ENCODE peak calls at places on chromosomes 12 and 14, in eight cellular contexts. One of them, this sample, is unnamed.

GRCh38 chr12:107622005-107622404 is 63.6 kb upstream of the PWP1 start:
- DNase-seq in left lobe of liver: no peak
- DNase-seq in Panc1: no peak
- DNase-seq in Kasumi-1: no peak
- DNase-seq in astrocyte of the spinal cord: peak; percentile 12
- DNase-seq in GM10248: peak; percentile 31
- DNase-seq in activated CD8-positive, alpha-beta memory T cell treated with anti-CD3 and anti-CD28 coated beads, Interleukin-2, amount 50 U/mL, for 4 hours: no peak
- DNase-seq in stimulated activated naive CD4-positive, alpha-beta T cell: no peak
- DNase-seq in this sample: no peak

GRCh38 chr14:72801381-72801812 is 92.5 kb downstream of the DPF3 start:
- DNase-seq in left lobe of liver: no peak
- DNase-seq in Panc1: peak; percentile 43
- DNase-seq in Kasumi-1: no peak
- DNase-seq in astrocyte of the spinal cord: peak; percentile 98
- DNase-seq in GM10248: no peak
- DNase-seq in activated CD8-positive, alpha-beta memory T cell treated with anti-CD3 and anti-CD28 coated beads, Interleukin-2, amount 50 U/mL, for 4 hours: no peak
- DNase-seq in stimulated activated naive CD4-positive, alpha-beta T cell: no peak
- DNase-seq in this sample: no peak

GRCh38 chr14:22939684-22940083 is 10.5 kb upstream of the PRMT5 start:
- DNase-seq in left lobe of liver: no peak
- DNase-seq in Panc1: no peak
- DNase-seq in Kasumi-1: no peak
- DNase-seq in astrocyte of the spinal cord: peak; percentile 50
- DNase-seq in GM10248: no peak
- DNase-seq in activated CD8-positive, alpha-beta memory T cell treated with anti-CD3 and anti-CD28 coated beads, Interleukin-2, amount 50 U/mL, for 4 hours: no peak
- DNase-seq in stimulated activated naive CD4-positive, alpha-beta T cell: no peak
- DNase-seq in this sample: no peak

GRCh38 chr12:123104809-123105208 is 46.1 kb downstream of the PITPNM2 start:
- DNase-seq in left lobe of liver: no peak
- DNase-seq in Panc1: no peak
- DNase-seq in Kasumi-1: no peak
- DNase-seq in astrocyte of the spinal cord: no peak
- DNase-seq in GM10248: no peak
- DNase-seq in activated CD8-positive, alpha-beta memory T cell treated with anti-CD3 and anti-CD28 coated beads, Interleukin-2, amount 50 U/mL, for 4 hours: no peak
- DNase-seq in stimulated activated naive CD4-positive, alpha-beta T cell: no peak
- DNase-seq in this sample: no peak

GRCh38 chr14:104517867-104518266 is 61.7 kb upstream of the C14orf180 start:
- DNase-seq in left lobe of liver: peak; percentile 18
- DNase-seq in Panc1: no peak
- DNase-seq in Kasumi-1: no peak
- DNase-seq in astrocyte of the spinal cord: no peak
- DNase-seq in GM10248: no peak
- DNase-seq in activated CD8-positive, alpha-beta memory T cell treated with anti-CD3 and anti-CD28 coated beads, Interleukin-2, amount 50 U/mL, for 4 hours: no peak
- DNase-seq in stimulated activated naive CD4-positive, alpha-beta T cell: no peak
- DNase-seq in this sample: no peak

GRCh38 chr12:90021729-90022249 is 313.2 kb upstream of the ATP2B1 start:
- DNase-seq in left lobe of liver: no peak
- DNase-seq in Panc1: no peak
- DNase-seq in Kasumi-1: no peak
- DNase-seq in astrocyte of the spinal cord: no peak
- DNase-seq in GM10248: no peak
- DNase-seq in activated CD8-positive, alpha-beta memory T cell treated with anti-CD3 and anti-CD28 coated beads, Interleukin-2, amount 50 U/mL, for 4 hours: no peak
- DNase-seq in stimulated activated naive CD4-positive, alpha-beta T cell: no peak
- DNase-seq in this sample: no peak

GRCh38 chr12:105228494-105228893 is 7.5 kb downstream of the APPL2 start:
- DNase-seq in left lobe of liver: no peak
- DNase-seq in Panc1: no peak
- DNase-seq in Kasumi-1: no peak
- DNase-seq in astrocyte of the spinal cord: peak; percentile 78
- DNase-seq in GM10248: peak; percentile 31
- DNase-seq in activated CD8-positive, alpha-beta memory T cell treated with anti-CD3 and anti-CD28 coated beads, Interleukin-2, amount 50 U/mL, for 4 hours: no peak
- DNase-seq in stimulated activated naive CD4-positive, alpha-beta T cell: no peak
- DNase-seq in this sample: no peak

GRCh38 chr12:78290606-78291345 is 460.1 kb downstream of the NAV3 start:
- DNase-seq in left lobe of liver: no peak
- DNase-seq in Panc1: no peak
- DNase-seq in Kasumi-1: no peak
- DNase-seq in astrocyte of the spinal cord: peak; percentile 62
- DNase-seq in GM10248: no peak
- DNase-seq in activated CD8-positive, alpha-beta memory T cell treated with anti-CD3 and anti-CD28 coated beads, Interleukin-2, amount 50 U/mL, for 4 hours: no peak
- DNase-seq in stimulated activated naive CD4-positive, alpha-beta T cell: no peak
- DNase-seq in this sample: no peak

GRCh38 chr12:100512692-100513091 is 39.0 kb downstream of the NR1H4 start:
- DNase-seq in left lobe of liver: no peak
- DNase-seq in Panc1: no peak
- DNase-seq in Kasumi-1: no peak
- DNase-seq in astrocyte of the spinal cord: no peak
- DNase-seq in GM10248: no peak
- DNase-seq in activated CD8-positive, alpha-beta memory T cell treated with anti-CD3 and anti-CD28 coated beads, Interleukin-2, amount 50 U/mL, for 4 hours: no peak
- DNase-seq in stimulated activated naive CD4-positive, alpha-beta T cell: no peak
- DNase-seq in this sample: no peak

GRCh38 chr12:111183094-111183493 is 185.8 kb downstream of the PHETA1 start:
- DNase-seq in left lobe of liver: no peak
- DNase-seq in Panc1: no peak
- DNase-seq in Kasumi-1: no peak
- DNase-seq in astrocyte of the spinal cord: no peak
- DNase-seq in GM10248: no peak
- DNase-seq in activated CD8-positive, alpha-beta memory T cell treated with anti-CD3 and anti-CD28 coated beads, Interleukin-2, amount 50 U/mL, for 4 hours: no peak
- DNase-seq in stimulated activated naive CD4-positive, alpha-beta T cell: no peak
- DNase-seq in this sample: no peak

GRCh38 chr12:6928703-6929407 is 1.1 kb downstream of the ATN1 start:
- DNase-seq in left lobe of liver: no peak
- DNase-seq in Panc1: no peak
- DNase-seq in Kasumi-1: no peak
- DNase-seq in astrocyte of the spinal cord: no peak
- DNase-seq in GM10248: no peak
- DNase-seq in activated CD8-positive, alpha-beta memory T cell treated with anti-CD3 and anti-CD28 coated beads, Interleukin-2, amount 50 U/mL, for 4 hours: no peak
- DNase-seq in stimulated activated naive CD4-positive, alpha-beta T cell: no peak
- DNase-seq in this sample: no peak

GRCh38 chr12:40212566-40212965 is 12.2 kb upstream of the LRRK2 start:
- DNase-seq in left lobe of liver: no peak
- DNase-seq in Panc1: no peak
- DNase-seq in Kasumi-1: no peak
- DNase-seq in astrocyte of the spinal cord: no peak
- DNase-seq in GM10248: no peak
- DNase-seq in activated CD8-positive, alpha-beta memory T cell treated with anti-CD3 and anti-CD28 coated beads, Interleukin-2, amount 50 U/mL, for 4 hours: no peak
- DNase-seq in stimulated activated naive CD4-positive, alpha-beta T cell: no peak
- DNase-seq in this sample: no peak

GRCh38 chr12:58918475-58918874 is 1.8 kb downstream of the LRIG3 start:
- DNase-seq in left lobe of liver: no peak
- DNase-seq in Panc1: no peak
- DNase-seq in Kasumi-1: no peak
- DNase-seq in astrocyte of the spinal cord: peak; percentile 23
- DNase-seq in GM10248: no peak
- DNase-seq in activated CD8-positive, alpha-beta memory T cell treated with anti-CD3 and anti-CD28 coated beads, Interleukin-2, amount 50 U/mL, for 4 hours: no peak
- DNase-seq in stimulated activated naive CD4-positive, alpha-beta T cell: no peak
- DNase-seq in this sample: no peak

GRCh38 chr12:18583655-18584054 is 154.2 kb downstream of the PLCZ1 start:
- DNase-seq in left lobe of liver: no peak
- DNase-seq in Panc1: no peak
- DNase-seq in Kasumi-1: no peak
- DNase-seq in astrocyte of the spinal cord: no peak
- DNase-seq in GM10248: no peak
- DNase-seq in activated CD8-positive, alpha-beta memory T cell treated with anti-CD3 and anti-CD28 coated beads, Interleukin-2, amount 50 U/mL, for 4 hours: no peak
- DNase-seq in stimulated activated naive CD4-positive, alpha-beta T cell: no peak
- DNase-seq in this sample: no peak

GRCh38 chr14:99677231-99677891 is 6.7 kb upstream of the CYP46A1 start:
- DNase-seq in left lobe of liver: no peak
- DNase-seq in Panc1: no peak
- DNase-seq in Kasumi-1: no peak
- DNase-seq in astrocyte of the spinal cord: no peak
- DNase-seq in GM10248: no peak
- DNase-seq in activated CD8-positive, alpha-beta memory T cell treated with anti-CD3 and anti-CD28 coated beads, Interleukin-2, amount 50 U/mL, for 4 hours: no peak
- DNase-seq in stimulated activated naive CD4-positive, alpha-beta T cell: no peak
- DNase-seq in this sample: no peak

GRCh38 chr12:47867496-47867941 is 37.3 kb downstream of the VDR start:
- DNase-seq in left lobe of liver: no peak
- DNase-seq in Panc1: no peak
- DNase-seq in Kasumi-1: peak; percentile 2
- DNase-seq in astrocyte of the spinal cord: peak; percentile 90
- DNase-seq in GM10248: no peak
- DNase-seq in activated CD8-positive, alpha-beta memory T cell treated with anti-CD3 and anti-CD28 coated beads, Interleukin-2, amount 50 U/mL, for 4 hours: no peak
- DNase-seq in stimulated activated naive CD4-positive, alpha-beta T cell: no peak
- DNase-seq in this sample: no peak

GRCh38 chr14:62592877-62593276 is 452.4 kb downstream of the KCNH5 start:
- DNase-seq in left lobe of liver: no peak
- DNase-seq in Panc1: no peak
- DNase-seq in Kasumi-1: no peak
- DNase-seq in astrocyte of the spinal cord: peak; percentile 21
- DNase-seq in GM10248: no peak
- DNase-seq in activated CD8-positive, alpha-beta memory T cell treated with anti-CD3 and anti-CD28 coated beads, Interleukin-2, amount 50 U/mL, for 4 hours: no peak
- DNase-seq in stimulated activated naive CD4-positive, alpha-beta T cell: no peak
- DNase-seq in this sample: no peak

GRCh38 chr14:71713061-71713850 is 219.0 kb upstream of the RGS6 start:
- DNase-seq in left lobe of liver: no peak
- DNase-seq in Panc1: no peak
- DNase-seq in Kasumi-1: no peak
- DNase-seq in astrocyte of the spinal cord: peak; percentile 49
- DNase-seq in GM10248: no peak
- DNase-seq in activated CD8-positive, alpha-beta memory T cell treated with anti-CD3 and anti-CD28 coated beads, Interleukin-2, amount 50 U/mL, for 4 hours: no peak
- DNase-seq in stimulated activated naive CD4-positive, alpha-beta T cell: no peak
- DNase-seq in this sample: no peak

GRCh38 chr12:27602516-27602915 is 78.5 kb downstream of the PPFIBP1 start:
- DNase-seq in left lobe of liver: no peak
- DNase-seq in Panc1: no peak
- DNase-seq in Kasumi-1: no peak
- DNase-seq in astrocyte of the spinal cord: no peak
- DNase-seq in GM10248: no peak
- DNase-seq in activated CD8-positive, alpha-beta memory T cell treated with anti-CD3 and anti-CD28 coated beads, Interleukin-2, amount 50 U/mL, for 4 hours: no peak
- DNase-seq in stimulated activated naive CD4-positive, alpha-beta T cell: no peak
- DNase-seq in this sample: no peak

GRCh38 chr12:128729628-128730121 is 94.1 kb downstream of the SLC15A4 start:
- DNase-seq in left lobe of liver: no peak
- DNase-seq in Panc1: no peak
- DNase-seq in Kasumi-1: no peak
- DNase-seq in astrocyte of the spinal cord: no peak
- DNase-seq in GM10248: no peak
- DNase-seq in activated CD8-positive, alpha-beta memory T cell treated with anti-CD3 and anti-CD28 coated beads, Interleukin-2, amount 50 U/mL, for 4 hours: no peak
- DNase-seq in stimulated activated naive CD4-positive, alpha-beta T cell: no peak
- DNase-seq in this sample: no peak

GRCh38 chr14:89302396-89302950 is 114.6 kb downstream of the FOXN3 start:
- DNase-seq in left lobe of liver: no peak
- DNase-seq in Panc1: no peak
- DNase-seq in Kasumi-1: no peak
- DNase-seq in astrocyte of the spinal cord: no peak
- DNase-seq in GM10248: no peak
- DNase-seq in activated CD8-positive, alpha-beta memory T cell treated with anti-CD3 and anti-CD28 coated beads, Interleukin-2, amount 50 U/mL, for 4 hours: no peak
- DNase-seq in stimulated activated naive CD4-positive, alpha-beta T cell: no peak
- DNase-seq in this sample: no peak

GRCh38 chr12:90067791-90068190 is 359.2 kb upstream of the ATP2B1 start:
- DNase-seq in left lobe of liver: no peak
- DNase-seq in Panc1: no peak
- DNase-seq in Kasumi-1: no peak
- DNase-seq in astrocyte of the spinal cord: no peak
- DNase-seq in GM10248: no peak
- DNase-seq in activated CD8-positive, alpha-beta memory T cell treated with anti-CD3 and anti-CD28 coated beads, Interleukin-2, amount 50 U/mL, for 4 hours: no peak
- DNase-seq in stimulated activated naive CD4-positive, alpha-beta T cell: no peak
- DNase-seq in this sample: no peak

GRCh38 chr12:52011602-52012214 is 5.0 kb downstream of the TAMALIN start:
- DNase-seq in left lobe of liver: no peak
- DNase-seq in Panc1: no peak
- DNase-seq in Kasumi-1: no peak
- DNase-seq in astrocyte of the spinal cord: no peak
- DNase-seq in GM10248: no peak
- DNase-seq in activated CD8-positive, alpha-beta memory T cell treated with anti-CD3 and anti-CD28 coated beads, Interleukin-2, amount 50 U/mL, for 4 hours: no peak
- DNase-seq in stimulated activated naive CD4-positive, alpha-beta T cell: no peak
- DNase-seq in this sample: no peak

GRCh38 chr14:24273422-24273998 is 2.1 kb upstream of the RABGGTA start:
- DNase-seq in left lobe of liver: no peak
- DNase-seq in Panc1: no peak
- DNase-seq in Kasumi-1: peak; percentile 7
- DNase-seq in astrocyte of the spinal cord: no peak
- DNase-seq in GM10248: no peak
- DNase-seq in activated CD8-positive, alpha-beta memory T cell treated with anti-CD3 and anti-CD28 coated beads, Interleukin-2, amount 50 U/mL, for 4 hours: no peak
- DNase-seq in stimulated activated naive CD4-positive, alpha-beta T cell: no peak
- DNase-seq in this sample: no peak

GRCh38 chr12:115504241-115504941 is 773.1 kb downstream of the MED13L start:
- DNase-seq in left lobe of liver: no peak
- DNase-seq in Panc1: no peak
- DNase-seq in Kasumi-1: peak; percentile 10
- DNase-seq in astrocyte of the spinal cord: no peak
- DNase-seq in GM10248: peak; percentile 46
- DNase-seq in activated CD8-positive, alpha-beta memory T cell treated with anti-CD3 and anti-CD28 coated beads, Interleukin-2, amount 50 U/mL, for 4 hours: no peak
- DNase-seq in stimulated activated naive CD4-positive, alpha-beta T cell: no peak
- DNase-seq in this sample: no peak

GRCh38 chr14:96037891-96038557 is 1.1 kb upstream of the C14orf132 start:
- DNase-seq in left lobe of liver: no peak
- DNase-seq in Panc1: no peak
- DNase-seq in Kasumi-1: no peak
- DNase-seq in astrocyte of the spinal cord: no peak
- DNase-seq in GM10248: no peak
- DNase-seq in activated CD8-positive, alpha-beta memory T cell treated with anti-CD3 and anti-CD28 coated beads, Interleukin-2, amount 50 U/mL, for 4 hours: no peak
- DNase-seq in stimulated activated naive CD4-positive, alpha-beta T cell: no peak
- DNase-seq in this sample: no peak

GRCh38 chr12:93912086-93912733 is 235.0 kb downstream of the CRADD start:
- DNase-seq in left lobe of liver: no peak
- DNase-seq in Panc1: no peak
- DNase-seq in Kasumi-1: no peak
- DNase-seq in astrocyte of the spinal cord: no peak
- DNase-seq in GM10248: no peak
- DNase-seq in activated CD8-positive, alpha-beta memory T cell treated with anti-CD3 and anti-CD28 coated beads, Interleukin-2, amount 50 U/mL, for 4 hours: no peak
- DNase-seq in stimulated activated naive CD4-positive, alpha-beta T cell: no peak
- DNase-seq in this sample: no peak

GRCh38 chr12:31000751-31001150 is 72.9 kb upstream of the DDX11 start:
- DNase-seq in left lobe of liver: no peak
- DNase-seq in Panc1: no peak
- DNase-seq in Kasumi-1: no peak
- DNase-seq in astrocyte of the spinal cord: peak; percentile 38
- DNase-seq in GM10248: no peak
- DNase-seq in activated CD8-positive, alpha-beta memory T cell treated with anti-CD3 and anti-CD28 coated beads, Interleukin-2, amount 50 U/mL, for 4 hours: no peak
- DNase-seq in stimulated activated naive CD4-positive, alpha-beta T cell: no peak
- DNase-seq in this sample: no peak

GRCh38 chr14:103130965-103131364 is 7.7 kb downstream of the TNFAIP2 start:
- DNase-seq in left lobe of liver: no peak
- DNase-seq in Panc1: no peak
- DNase-seq in Kasumi-1: no peak
- DNase-seq in astrocyte of the spinal cord: peak; percentile 76
- DNase-seq in GM10248: no peak
- DNase-seq in activated CD8-positive, alpha-beta memory T cell treated with anti-CD3 and anti-CD28 coated beads, Interleukin-2, amount 50 U/mL, for 4 hours: no peak
- DNase-seq in stimulated activated naive CD4-positive, alpha-beta T cell: no peak
- DNase-seq in this sample: no peak

GRCh38 chr14:51422704-51423103 is 182.7 kb downstream of the TMX1 start:
- DNase-seq in left lobe of liver: no peak
- DNase-seq in Panc1: no peak
- DNase-seq in Kasumi-1: no peak
- DNase-seq in astrocyte of the spinal cord: no peak
- DNase-seq in GM10248: no peak
- DNase-seq in activated CD8-positive, alpha-beta memory T cell treated with anti-CD3 and anti-CD28 coated beads, Interleukin-2, amount 50 U/mL, for 4 hours: no peak
- DNase-seq in stimulated activated naive CD4-positive, alpha-beta T cell: no peak
- DNase-seq in this sample: no peak

This sample was measured in NCI-H1930.